ENCODE peak calls at places on chromosomes 16 and 17, in seven cellular contexts. F, Q, U, I, W, H and D are unnamed samples.

GRCh38 chr16:67547423-67548264 is 14.7 kb upstream of the CTCF start:
- DNase-seq in U (no peak), Q (no peak), F (no peak), H (no peak), W (no peak), I (peak; percentile 69), D (no peak)

GRCh38 chr17:83153681-83154310 is 74.4 kb downstream of the METRNL start:
- DNase-seq in Q (peak; percentile 22), H (no peak), I (no peak), U (no peak), F (peak; percentile 63), W (no peak), D (no peak)

GRCh38 chr17:12062249-12062648 is 41.6 kb downstream of the MAP2K4 start:
- DNase-seq in I (no peak), H (no peak), W (no peak), Q (no peak), U (no peak), F (no peak), D (no peak)

GRCh38 chr16:67100569-67101300 is 9.0 kb upstream of the PHAF1 start:
- DNase-seq in U (peak; percentile 53), F (no peak), W (peak; percentile 21), Q (no peak), I (no peak), H (peak; percentile 35), D (no peak)

GRCh38 chr17:1762906-1763829 is 1.3 kb downstream of the SERPINF1 start:
- DNase-seq in H (peak; percentile 74), Q (no peak), I (no peak), U (peak; percentile 92), F (no peak), W (no peak), D (no peak)

GRCh38 chr17:80477647-80478478 is 1.5 kb upstream of the NPTX1 start:
- DNase-seq in F (no peak), H (peak; percentile 71), U (peak; percentile 54), I (no peak), W (peak; percentile 70), Q (no peak), D (no peak)

GRCh38 chr16:20301840-20302239 is 25.5 kb downstream of the GP2 start:
- DNase-seq in W (no peak), Q (no peak), I (no peak), H (no peak), U (no peak), F (no peak), D (no peak)

GRCh38 chr17:38533241-38533640 is 72.5 kb downstream of the SRCIN1 start:
- DNase-seq in U (no peak), F (no peak), I (no peak), Q (no peak), H (no peak), W (no peak), D (no peak)

GRCh38 chr16:53745753-53746258 is 41.9 kb downstream of the FTO start:
- DNase-seq in F (no peak), U (peak; percentile 10), H (peak; percentile 43), I (no peak), Q (no peak), W (no peak), D (peak; percentile 7)

GRCh38 chr16:7086842-7087616 is 245.6 kb upstream of the RBFOX1 start:
- DNase-seq in I (no peak), U (no peak), Q (no peak), H (no peak), F (no peak), W (peak; percentile 7), D (no peak)

GRCh38 chr17:81960130-81960958 is 643 bp downstream of the NOTUM start:
- DNase-seq in Q (no peak), I (no peak), W (no peak), F (no peak), H (no peak), U (no peak), D (no peak)